ENCODE peak calls at places on chromosomes 4 and X, in eight cellular contexts. N is AG09309, I is IMR-90, S is T-helper 2 cell, B is lower lobe of right lung, V is retinal pigment epithelial cell, L is caudate nucleus, O is ecto neural progenitor cell. C is an unnamed sample.

GRCh38 chrX:113510586-113510985 is 670.0 kb upstream of the AMOT start:
- DNase-seq in I (no peak), V (no peak), S (no peak), B (no peak), O (no peak), L (no peak), N (no peak), C (no peak)

GRCh38 chr4:11428701-11429571 is at the start of gene HS3ST1:
- DNase-seq in L (peak; percentile 19), B (peak; percentile 87), I (peak; percentile 8), S (no peak), V (no peak), O (peak; percentile 86), N (no peak), C (peak; percentile 72)

GRCh38 chr4:8912089-8912455 is 40.4 kb upstream of the HMX1 start:
- DNase-seq in L (no peak), N (no peak), S (no peak), I (no peak), O (peak; percentile 34), V (no peak), B (no peak), C (no peak)

GRCh38 chr4:40992472-40993298 is 221.7 kb downstream of the APBB2 start:
- DNase-seq in I (peak; percentile 88), B (no peak), O (no peak), L (no peak), N (peak; percentile 58), S (no peak), V (peak; percentile 32), C (no peak)

GRCh38 chr4:48234575-48234974 is 35.1 kb downstream of the TEC start:
- DNase-seq in L (no peak), B (no peak), V (no peak), I (no peak), S (no peak), N (no peak), O (no peak), C (no peak)

GRCh38 chr4:41600243-41600642 is 62.3 kb downstream of the LIMCH1 start:
- DNase-seq in I (no peak), V (no peak), L (no peak), S (no peak), N (no peak), O (no peak), B (no peak), C (no peak)

GRCh38 chr4:122003335-122003734 is 51.5 kb upstream of the TRPC3 start:
- DNase-seq in I (no peak), V (no peak), B (no peak), S (no peak), N (no peak), L (no peak), O (no peak), C (no peak)

GRCh38 chr4:140884431-140885058 is 128.4 kb upstream of the TBC1D9 start:
- DNase-seq in B (no peak), L (no peak), S (no peak), I (peak; percentile 80), N (peak; percentile 55), V (peak; percentile 33), O (peak; percentile 63), C (no peak)

GRCh38 chr4:43242611-43243010 is 350.1 kb downstream of the GRXCR1 start:
- DNase-seq in S (no peak), N (no peak), O (no peak), I (peak; percentile 39), V (no peak), B (no peak), L (no peak), C (no peak)

GRCh38 chrX:52504551-52504950 is 8.9 kb downstream of the XAGE1A start:
- DNase-seq in O (no peak), N (no peak), V (no peak), S (no peak), L (no peak), B (no peak), I (no peak), C (no peak)

GRCh38 chrX:151183912-151184565 is 7.7 kb downstream of the GPR50 start:
- DNase-seq in O (no peak), L (no peak), I (no peak), B (no peak), N (no peak), V (no peak), S (no peak), C (no peak)

GRCh38 chr4:11468901-11469300 is 40.2 kb upstream of the HS3ST1 start:
- DNase-seq in I (no peak), L (no peak), S (no peak), V (no peak), B (no peak), O (no peak), N (no peak), C (no peak)

GRCh38 chr4:152197211-152197610 is 338.7 kb downstream of the FBXW7 start:
- DNase-seq in I (no peak), L (peak; percentile 27), S (no peak), V (no peak), B (no peak), N (no peak), O (no peak), C (no peak)

GRCh38 chr4:80006935-80007744 is 65.9 kb downstream of the ANTXR2 start:
- DNase-seq in O (no peak), V (no peak), N (no peak), I (peak; percentile 73), B (no peak), L (no peak), S (no peak), C (no peak)

GRCh38 chr4:79913581-79913980 is 159.4 kb downstream of the ANTXR2 start:
- DNase-seq in V (peak; percentile 7), B (no peak), L (no peak), S (no peak), O (no peak), N (peak; percentile 17), I (peak; percentile 83), C (no peak)

GRCh38 chr4:87734936-87735335 is 64.4 kb upstream of the IBSP start:
- DNase-seq in O (no peak), L (no peak), V (no peak), I (no peak), B (no peak), N (no peak), S (no peak), C (no peak)

GRCh38 chr4:146029939-146030710 is 91.5 kb upstream of the ZNF827 start:
- DNase-seq in L (no peak), N (no peak), B (no peak), V (no peak), I (no peak), O (no peak), S (no peak), C (peak; percentile 35)

GRCh38 chr4:65661469-65661868 is 8.8 kb downstream of the EPHA5 start:
- DNase-seq in N (no peak), O (no peak), L (no peak), V (no peak), I (no peak), B (peak; percentile 34), S (no peak), C (no peak)

GRCh38 chr4:187209921-187210613 is 486.4 kb upstream of the FAT1 start:
- DNase-seq in B (no peak), V (no peak), O (no peak), I (peak; percentile 88), S (no peak), L (no peak), N (peak; percentile 98), C (no peak)

GRCh38 chr4:76993787-76994641 is 44.5 kb downstream of the SEPTIN11 start:
- DNase-seq in I (no peak), V (no peak), O (no peak), S (no peak), N (no peak), B (no peak), L (no peak), C (no peak)